ENCODE peak calls at places on chromosome 3, in six cellular contexts. E is right cardiac atrium; I is adipocyte; Y is CD8-positive, alpha-beta memory T cell; D is suprapubic skin; M is lower lobe of right lung. F is an unnamed sample.

GRCh38 chr3:62597481-62597880 is 224.1 kb upstream of the FEZF2 start:
- DNase-seq in E (no peak), I (no peak), Y (no peak), D (no peak), M (no peak), F (no peak)

GRCh38 chr3:159828542-159828943 is 160.1 kb upstream of the IL12A start:
- DNase-seq in E (no peak), I (peak; percentile 94), Y (no peak), D (no peak), M (no peak), F (no peak)

GRCh38 chr3:33749546-33750215 is 31.6 kb upstream of the CLASP2 start:
- DNase-seq in E (no peak), I (peak; percentile 67), Y (no peak), D (no peak), M (no peak), F (no peak)

GRCh38 chr3:113746955-113747718 is at the start of gene ATP6V1A:
- DNase-seq in E (peak; percentile 66), I (peak; percentile 48), Y (peak; percentile 70), D (peak; percentile 86), M (peak; percentile 81), F (peak; percentile 63)

GRCh38 chr3:143267984-143268383 is 148.4 kb downstream of the CHST2 start:
- DNase-seq in E (no peak), I (peak; percentile 44), Y (no peak), D (no peak), M (no peak), F (no peak)

GRCh38 chr3:52176951-52177700 is 20.8 kb upstream of the ALAS1 start:
- DNase-seq in E (no peak), I (no peak), Y (no peak), D (no peak), M (no peak), F (no peak)

GRCh38 chr3:16060358-16060852 is 114.1 kb upstream of the GALNT15 start:
- DNase-seq in E (peak; percentile 40), I (peak; percentile 96), Y (no peak), D (no peak), M (no peak), F (no peak)

GRCh38 chr3:139935866-139936817 is 1.2 kb downstream of the CLSTN2 start:
- DNase-seq in E (peak; percentile 48), I (peak; percentile 68), Y (no peak), D (peak; percentile 83), M (peak; percentile 47), F (peak; percentile 32)

GRCh38 chr3:155356594-155357370 is 63.3 kb upstream of the STRIT1 start:
- DNase-seq in E (no peak), I (no peak), Y (no peak), D (no peak), M (no peak), F (no peak)

GRCh38 chr3:17339233-17339632 is 403.2 kb downstream of the TBC1D5 start:
- DNase-seq in E (no peak), I (no peak), Y (no peak), D (no peak), M (no peak), F (no peak)

GRCh38 chr3:151864423-151865101 is 8.9 kb upstream of the SUCNR1 start:
- DNase-seq in E (no peak), I (peak; percentile 89), Y (no peak), D (no peak), M (no peak), F (no peak)

GRCh38 chr3:197465197-197465995 is 90.4 kb downstream of the BDH1 start:
- DNase-seq in E (no peak), I (no peak), Y (no peak), D (no peak), M (no peak), F (no peak)

GRCh38 chr3:102085431-102086226 is 236.3 kb downstream of the NFKBIZ start:
- DNase-seq in E (no peak), I (no peak), Y (no peak), D (no peak), M (no peak), F (no peak)

GRCh38 chr3:119276657-119277056 is 17.5 kb upstream of the ARHGAP31 start:
- DNase-seq in E (no peak), I (no peak), Y (no peak), D (no peak), M (no peak), F (no peak)

GRCh38 chr3:120558784-120559227 is 37.3 kb upstream of the NDUFB4 start:
- DNase-seq in E (peak; percentile 88), I (peak; percentile 97), Y (peak; percentile 84), D (peak; percentile 96), M (peak; percentile 93), F (peak; percentile 88)

DNA sequence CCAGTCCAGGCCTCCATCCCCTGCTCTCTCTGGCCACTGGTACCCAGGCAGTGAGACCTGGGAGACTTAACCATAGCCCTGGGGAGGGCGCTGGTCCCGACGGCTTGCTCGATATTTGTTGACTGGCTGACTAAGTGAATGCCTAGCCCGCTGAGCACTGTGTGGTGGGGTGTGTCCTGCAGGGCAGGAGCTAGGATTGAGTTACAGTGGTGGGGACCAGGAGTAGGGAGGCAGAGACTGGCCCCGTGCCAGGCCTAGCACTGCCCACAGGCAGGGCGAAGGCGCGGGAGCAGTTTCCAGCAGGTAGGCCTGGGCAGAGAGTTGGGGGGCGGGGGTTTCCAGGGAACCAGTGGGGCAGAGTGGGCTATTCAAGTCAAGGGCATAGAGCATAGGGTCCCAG is at the start of gene VILL:
- DNase-seq in E (peak; percentile 12), I (no peak), Y (no peak), D (peak; percentile 78), M (peak; percentile 71), F (no peak)
- H3K27me3 ChIP-seq in E (no peaks in the 10 kb centered on the region), I (no peaks in the 10 kb centered on the region), Y (no peaks in the 10 kb centered on the region), D (no peaks in the 10 kb centered on the region), M (no peaks in the 10 kb centered on the region), F (no peaks in the 10 kb centered on the region)

GRCh38 chr3:45317710-45318109 is 70.7 kb upstream of the LARS2 start:
- DNase-seq in E (no peak), I (no peak), Y (no peak), D (peak; percentile 38), M (no peak), F (no peak)

GRCh38 chr3:45312836-45313493 is 75.4 kb upstream of the LARS2 start:
- DNase-seq in E (no peak), I (no peak), Y (no peak), D (peak; percentile 29), M (no peak), F (no peak)

GRCh38 chr3:45311327-45311726 is 77.0 kb upstream of the LARS2 start:
- DNase-seq in E (no peak), I (no peak), Y (no peak), D (peak; percentile 57), M (no peak), F (no peak)

GRCh38 chr3:45311953-45312795 is 76.2 kb upstream of the LARS2 start:
- DNase-seq in E (no peak), I (no peak), Y (no peak), D (peak; percentile 56), M (no peak), F (no peak)

GRCh38 chr3:45313743-45314403 is 74.5 kb upstream of the LARS2 start:
- DNase-seq in E (no peak), I (no peak), Y (no peak), D (peak; percentile 29), M (no peak), F (no peak)
- H3K27me3 ChIP-seq in E (no peaks in the 10 kb centered on the region), I (peaks cover 25% of the 10 kb centered on the region), Y (no peaks in the 10 kb centered on the region), D (peaks cover 6% of the 10 kb centered on the region), M (peaks cover 9% of the 10 kb centered on the region), F (peaks cover 63% of the 10 kb centered on the region)

DNA sequence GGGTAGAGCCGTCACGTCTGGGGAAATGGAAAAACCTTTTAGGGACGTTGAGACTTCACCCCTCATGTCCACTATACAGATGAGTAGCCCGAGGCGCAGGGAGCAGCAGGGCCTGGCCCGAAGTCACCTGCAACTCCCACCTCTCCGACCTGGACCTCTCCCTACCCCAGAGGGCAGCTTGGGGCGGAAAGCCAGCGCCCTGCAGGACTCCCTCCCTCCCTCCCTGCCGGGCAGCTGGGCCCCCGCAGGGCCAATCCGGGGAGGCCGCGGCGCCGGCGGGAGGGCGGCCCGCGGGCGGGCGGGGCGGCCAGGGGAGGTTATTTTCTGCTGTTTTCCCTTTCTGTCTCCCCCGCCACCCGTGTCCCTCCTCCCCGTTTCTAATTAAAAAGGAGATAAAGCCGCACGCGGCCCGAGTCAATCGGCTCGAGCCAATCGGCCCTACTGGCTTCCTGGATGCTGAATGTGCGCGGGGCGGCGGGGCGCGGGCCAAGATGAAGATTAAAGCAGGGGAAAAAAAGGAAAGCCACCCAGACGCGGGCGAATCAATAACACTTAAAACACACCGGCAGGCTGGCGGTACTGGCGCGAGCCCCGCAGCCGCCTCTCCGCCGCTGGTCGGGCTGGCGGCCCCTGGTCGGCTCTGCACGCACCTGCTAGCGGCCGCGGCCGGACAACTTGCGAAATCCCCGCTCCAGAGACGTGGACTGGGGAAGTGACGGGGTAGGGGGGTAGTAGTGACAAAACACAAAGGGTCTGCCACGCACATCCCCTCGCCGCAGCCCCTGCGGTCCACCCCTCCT is 1.8 kb downstream of the WNT7A start:
- DNase-seq in E (no peak), I (peak; percentile 20), Y (no peak), D (peak; percentile 56), M (no peak), F (no peak)
- H3K27me3 ChIP-seq in E (no peaks in the 10 kb centered on the region), I (peaks cover 42% of the 10 kb centered on the region), Y (peaks cover 20% of the 10 kb centered on the region), D (peaks cover 70% of the 10 kb centered on the region), M (peaks cover 72% of the 10 kb centered on the region), F (peaks cover 100% of the 10 kb centered on the region)

GRCh38 chr3:127419140-127419539 is 131.3 kb upstream of the PRR20G start:
- DNase-seq in E (no peak), I (no peak), Y (no peak), D (peak; percentile 21), M (no peak), F (no peak)

GRCh38 chr3:127420825-127421224 is 133.0 kb upstream of the PRR20G start:
- DNase-seq in E (no peak), I (no peak), Y (no peak), D (peak; percentile 68), M (no peak), F (no peak)

GRCh38 chr3:127420355-127420655 is 132.5 kb upstream of the PRR20G start:
- DNase-seq in E (no peak), I (no peak), Y (no peak), D (peak; percentile 52), M (no peak), F (no peak)

GRCh38 chr3:127418560-127419099 is 130.8 kb upstream of the PRR20G start:
- DNase-seq in E (no peak), I (no peak), Y (no peak), D (peak; percentile 26), M (no peak), F (no peak)

GRCh38 chr3:127419641-127420354 is 132.0 kb upstream of the PRR20G start:
- DNase-seq in E (no peak), I (no peak), Y (no peak), D (peak; percentile 67), M (no peak), F (no peak)
- H3K27me3 ChIP-seq in E (no peaks in the 10 kb centered on the region), I (peaks cover 59% of the 10 kb centered on the region), Y (no peaks in the 10 kb centered on the region), D (peaks cover 52% of the 10 kb centered on the region), M (peaks cover 6% of the 10 kb centered on the region), F (peaks cover 100% of the 10 kb centered on the region)

F was measured in left ventricle myocardium inferior.